ENCODE peak calls at places on chromosomes 12 and 14, in eight cellular contexts. W is transverse colon, E is A549, N is suprapubic skin, M is ovary, Q is SK-N-SH, G is tibial nerve, S is HepG2. I is an unnamed sample.

GRCh38 chr14:71415404-71415690 is 508.1 kb downstream of the PCNX1 start:
- DNase-seq in W (no peak), G (peak), S (no peak), E (no peak), Q (no peak), N (no peak), M (no peak), I (no peak)

GRCh38 chr12:41142376-41142775 is 45.7 kb upstream of the PDZRN4 start:
- DNase-seq in G (no peak), Q (no peak), W (no peak), M (no peak), S (no peak), E (no peak), N (no peak), I (no peak)

GRCh38 chr14:31387091-31387490 is 33.3 kb downstream of the HEATR5A start:
- DNase-seq in E (no peak), G (no peak), N (no peak), W (no peak), S (no peak), Q (no peak), M (no peak), I (no peak)

GRCh38 chr12:127722651-127723050 is 544.3 kb upstream of the TMEM132C start:
- DNase-seq in M (no peak), G (no peak), S (no peak), W (no peak), E (no peak), Q (no peak), N (no peak), I (no peak)

GRCh38 chr14:68547305-68548193 is 245.3 kb downstream of the ZFP36L1 start:
- DNase-seq in N (peak), Q (no peak), G (peak), S (no peak), W (peak), E (peak), M (peak), I (peak)

GRCh38 chr12:3265406-3265805 is 188.2 kb downstream of the TSPAN9 start:
- DNase-seq in M (no peak), N (no peak), E (no peak), W (no peak), S (no peak), G (no peak), Q (no peak), I (no peak)

GRCh38 chr12:69546693-69547438 is 38.4 kb upstream of the CCT2 start:
- DNase-seq in N (no peak), G (no peak), W (no peak), E (no peak), Q (no peak), M (no peak), S (no peak), I (no peak)

GRCh38 chr12:64400041-64400440 is 4.2 kb upstream of the XPOT start:
- DNase-seq in G (no peak), M (no peak), S (no peak), E (peak), N (no peak), Q (no peak), W (no peak), I (no peak)

GRCh38 chr14:89399594-89400068 is 17.4 kb downstream of the FOXN3 start:
- DNase-seq in N (peak), E (peak), G (no peak), S (peak), M (no peak), W (no peak), Q (peak), I (peak)

GRCh38 chr12:90940872-90941499 is 14.0 kb downstream of the CCER1 start:
- DNase-seq in N (no peak), Q (peak), S (peak), M (no peak), E (peak), W (no peak), G (no peak), I (no peak)

GRCh38 chr12:90936230-90937005 is 18.6 kb downstream of the CCER1 start:
- DNase-seq in S (no peak), W (no peak), E (no peak), M (no peak), G (no peak), Q (no peak), N (no peak), I (no peak)

GRCh38 chr12:90943248-90943647 is 11.7 kb downstream of the CCER1 start:
- DNase-seq in Q (no peak), G (no peak), E (no peak), W (no peak), S (no peak), M (no peak), N (no peak), I (no peak)

GRCh38 chr12:90939382-90939781 is 15.6 kb downstream of the CCER1 start:
- DNase-seq in G (no peak), M (no peak), W (no peak), N (no peak), Q (no peak), S (no peak), E (no peak), I (no peak)

GRCh38 chr12:90938451-90938850 is 16.5 kb downstream of the CCER1 start:
- DNase-seq in S (no peak), M (no peak), W (no peak), E (peak), N (no peak), G (no peak), Q (no peak), I (no peak)
- H3K27ac ChIP-seq in S (no peak), M (no peak), W (no peak), E (no peak), N (no peak), G (no peak), Q (no peak), I (no peak)

DNA sequence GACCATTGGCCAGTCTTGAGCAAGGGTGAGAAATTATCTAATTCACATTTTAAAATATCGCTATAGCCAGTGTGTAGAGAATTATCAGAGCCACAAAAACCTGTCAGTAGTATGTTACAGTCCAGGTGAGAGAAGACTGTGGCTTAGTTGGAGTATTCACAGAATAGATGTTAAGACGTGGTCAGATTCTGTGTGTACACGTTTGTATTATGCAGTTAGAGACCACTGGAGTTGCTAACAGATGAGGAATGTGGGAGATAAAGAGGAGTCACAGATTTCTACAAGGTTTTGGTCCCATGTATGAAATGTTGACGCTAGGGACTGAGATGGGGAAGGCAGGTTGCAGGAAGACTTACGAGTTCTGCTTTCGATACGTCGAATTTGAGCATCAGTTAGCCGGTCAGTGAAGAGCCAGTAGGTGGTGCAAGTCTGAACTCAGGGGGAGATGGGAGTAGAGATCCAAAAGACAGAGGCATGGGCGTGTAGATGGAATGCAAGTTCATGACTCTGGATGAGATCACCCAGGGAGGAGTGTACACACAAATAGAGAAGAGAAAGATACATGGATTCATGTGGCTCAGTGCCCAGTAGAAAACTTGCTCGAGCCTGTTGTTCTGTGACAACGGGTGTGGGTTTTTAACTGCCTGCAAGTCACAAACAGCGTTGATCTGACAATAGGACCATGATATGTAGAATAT is 114.8 kb upstream of the FLRT2 start:
- DNase-seq in M (peak), G (peak), N (peak), E (peak), S (peak), W (no peak), Q (no peak), I (peak)
- TF ChIP-seq CTCF in M (no peak), G (no peak), N (peak), E (peak), S (peak), W (no peak), Q (peak), I (no peak)

GRCh38 chr12:77060136-77060882 is 5.1 kb downstream of the E2F7 start:
- DNase-seq in N (no peak), S (no peak), G (no peak), W (no peak), E (no peak), Q (no peak), M (no peak), I (no peak)

GRCh38 chr12:77062396-77062795 is 3.0 kb downstream of the E2F7 start:
- DNase-seq in N (no peak), G (no peak), E (no peak), M (no peak), S (no peak), W (no peak), Q (no peak), I (no peak)

GRCh38 chr12:77062846-77063461 is 2.4 kb downstream of the E2F7 start:
- DNase-seq in Q (no peak), M (peak), G (no peak), E (no peak), W (no peak), N (no peak), S (no peak), I (no peak)

GRCh38 chr12:77058740-77059139 is 6.6 kb downstream of the E2F7 start:
- DNase-seq in W (no peak), N (no peak), M (no peak), S (no peak), Q (no peak), E (no peak), G (no peak), I (no peak)

DNA sequence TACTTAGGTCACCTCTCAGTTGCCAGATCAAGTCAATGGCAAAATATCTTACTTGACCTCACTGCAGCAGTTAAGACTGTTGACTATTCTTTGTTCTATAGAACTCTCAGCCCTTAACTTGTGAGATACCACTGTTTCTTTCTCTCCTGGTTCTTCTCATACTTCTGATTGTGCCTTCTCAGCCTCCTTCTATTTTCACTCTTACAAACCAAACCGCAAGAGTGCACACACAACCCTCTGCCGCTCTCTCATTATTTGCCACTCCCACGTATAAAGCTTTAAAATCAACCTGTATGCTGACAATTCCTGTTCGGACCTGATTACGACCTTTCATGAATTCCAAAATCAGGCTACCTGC is 4.5 kb downstream of the E2F7 start:
- DNase-seq in S (no peak), Q (no peak), N (no peak), M (no peak), W (no peak), E (no peak), G (no peak), I (no peak)
- TF ChIP-seq EP300 in S (no peak), Q (no peak), N (no peak), M (no peak), W (no peak), E (no peak), G (no peak), I (no peak)

GRCh38 chr14:95321693-95322455 is 2.2 kb upstream of the CLMN start:
- DNase-seq in G (no peak), M (no peak), S (no peak), Q (no peak), E (no peak), W (no peak), N (no peak), I (no peak)
- H3K27ac ChIP-seq in G (peak), M (no peak), S (no peak), Q (no peak), E (peak), W (no peak), N (no peak), I (no peak)

DNA sequence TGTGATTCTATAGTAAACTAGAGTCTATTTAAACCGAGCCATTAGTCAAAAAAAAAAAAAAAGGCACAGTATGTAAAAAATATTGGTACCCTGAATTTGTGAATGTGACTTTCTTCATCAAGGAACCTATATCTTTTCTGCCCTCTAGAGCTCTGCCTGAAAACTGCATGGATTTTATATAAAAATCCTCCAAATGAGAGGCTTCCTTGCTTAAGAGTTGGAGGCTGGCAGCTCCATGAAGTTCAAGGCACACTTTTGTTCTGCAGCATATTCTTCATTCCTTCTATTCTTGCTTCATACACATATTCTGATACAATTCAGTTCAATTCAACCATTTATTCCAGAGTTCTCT is 23.1 kb upstream of the NKX2-8 start:
- DNase-seq in E (no peak), S (peak), W (no peak), G (no peak), N (no peak), Q (no peak), M (no peak), I (no peak)
- TF ChIP-seq CTCF in E (no peak), S (no peak), W (no peak), G (no peak), N (no peak), Q (no peak), M (no peak), I (no peak)

GRCh38 chr12:48351022-48351708 is 446 bp upstream of the ZNF641 start:
- DNase-seq in E (peak), S (peak), G (peak), N (peak), W (peak), M (peak), Q (no peak), I (peak)

GRCh38 chr12:48352157-48352775 is 1.5 kb upstream of the ZNF641 start:
- DNase-seq in S (no peak), Q (no peak), M (no peak), W (no peak), G (no peak), N (no peak), E (no peak), I (no peak)

GRCh38 chr12:48350249-48351021 is at the start of gene ZNF641:
- DNase-seq in N (peak), M (peak), W (peak), G (peak), S (peak), E (peak), Q (peak), I (peak)

DNA sequence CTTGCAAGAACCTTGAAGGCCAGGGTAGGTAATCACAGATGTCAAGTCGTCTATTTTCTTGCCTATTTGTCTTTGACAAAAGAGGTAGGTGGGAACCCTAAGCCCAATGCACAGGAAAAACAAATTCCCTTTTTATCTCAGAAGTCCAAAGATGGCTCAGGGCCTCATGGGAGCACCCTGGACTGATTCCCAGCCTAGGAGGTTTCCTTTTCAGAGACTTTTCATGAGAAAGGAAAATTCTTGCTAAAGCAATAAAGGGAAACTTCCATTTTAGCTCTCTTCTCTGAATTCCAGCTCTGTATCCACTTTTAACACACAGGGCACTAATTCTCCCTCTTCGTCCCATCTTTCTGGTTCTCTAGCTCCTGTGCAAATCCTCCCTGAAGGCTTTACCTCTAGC is 1.2 kb downstream of the ZNF641 start:
- DNase-seq in G (peak), N (no peak), Q (no peak), M (peak), W (no peak), E (no peak), S (no peak), I (no peak)
- TF ChIP-seq EP300 in G (no peak), N (no peak), Q (no peak), M (no peak), W (no peak), E (no peak), S (no peak), I (no peak)

GRCh38 chr14:59097681-59098080 is 90.8 kb upstream of the DAAM1 start:
- DNase-seq in M (no peak), S (no peak), N (no peak), G (no peak), E (peak), W (no peak), Q (no peak), I (no peak)
- H3K27ac ChIP-seq in M (no peak), S (no peak), N (no peak), G (no peak), E (peak), W (no peak), Q (no peak), I (no peak)

DNA sequence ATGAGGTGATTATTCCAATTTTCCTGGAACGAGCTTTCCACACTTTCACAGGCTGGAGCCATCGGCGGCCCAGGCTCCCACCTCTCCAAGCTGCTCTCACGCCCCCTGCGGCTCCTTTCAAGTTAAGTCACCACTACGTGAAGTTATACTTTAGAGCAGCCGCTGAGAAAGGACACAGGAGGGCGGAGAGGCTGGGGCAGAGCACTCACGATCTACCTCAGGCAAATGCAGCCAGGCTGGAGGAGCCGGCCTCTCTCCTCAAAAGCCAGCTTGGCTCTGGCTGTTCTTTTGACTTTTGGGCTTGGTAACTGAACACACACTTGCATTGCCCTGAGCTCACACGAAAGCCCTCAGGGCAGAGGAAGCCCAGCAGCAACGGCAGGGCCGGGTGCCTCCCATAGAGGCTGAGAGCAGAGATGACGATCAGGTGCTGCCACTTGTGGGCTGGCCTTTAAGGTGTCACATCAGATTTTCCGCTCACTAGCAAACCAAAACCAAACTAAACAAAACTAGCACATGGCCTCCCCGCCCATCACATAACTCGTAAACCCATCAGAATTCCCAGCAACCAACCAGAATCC is 75.2 kb downstream of the PITPNM2 start:
- DNase-seq in N (no peak), M (peak), Q (no peak), G (peak), W (peak), E (no peak), S (peak), I (no peak)
- TF ChIP-seq CTCF in N (no peak), M (no peak), Q (no peak), G (no peak), W (peak), E (no peak), S (peak), I (no peak)

GRCh38 chr12:113467514-113468364 is 3.9 kb downstream of the LHX5 start:
- DNase-seq in G (no peak), N (no peak), Q (peak), S (no peak), M (no peak), E (peak), W (no peak), I (no peak)
- TF ChIP-seq EP300 in G (no peak), N (no peak), Q (no peak), S (no peak), M (no peak), E (no peak), W (no peak), I (no peak)